ENCODE peak calls at places on chromosomes 3 and 15, in six cellular contexts. S, I, R, T, Q and X are unnamed samples.

GRCh38 chr3:4550957-4551754 is 58.0 kb downstream of the ITPR1 start:
- DNase-seq in S (no peak), I (no peak), R (no peak), T (no peak), Q (no peak), X (no peak)

GRCh38 chr15:73972984-73973682 is 19.0 kb downstream of the STOML1 start:
- DNase-seq in S (peak), I (no peak), R (peak), T (peak), Q (peak), X (peak)

GRCh38 chr3:105253225-105253624 is 113.5 kb upstream of the ALCAM start:
- DNase-seq in S (no peak), I (no peak), R (no peak), T (no peak), Q (no peak), X (no peak)

GRCh38 chr3:116815831-116816588 is 106.4 kb downstream of the TUSC7 start:
- DNase-seq in S (no peak), I (no peak), R (no peak), T (no peak), Q (no peak), X (peak)

GRCh38 chr3:36701903-36702374 is 62.4 kb downstream of the DCLK3 start:
- DNase-seq in S (no peak), I (no peak), R (no peak), T (no peak), Q (no peak), X (no peak)

GRCh38 chr3:30642715-30643361 is 36.4 kb downstream of the TGFBR2 start:
- DNase-seq in S (no peak), I (no peak), R (no peak), T (no peak), Q (no peak), X (no peak)

GRCh38 chr15:96181873-96182301 is 148.6 kb upstream of the NR2F2 start:
- DNase-seq in S (no peak), I (peak), R (no peak), T (no peak), Q (no peak), X (no peak)

GRCh38 chr3:45226206-45226915 is at the start of gene TMEM158:
- DNase-seq in S (peak), I (no peak), R (peak), T (peak), Q (peak), X (no peak)

GRCh38 chr15:32683906-32684584 is 33.8 kb upstream of the GREM1 start:
- DNase-seq in S (no peak), I (no peak), R (no peak), T (no peak), Q (no peak), X (no peak)

GRCh38 chr3:79845546-79845945 is 77.7 kb upstream of the ROBO1 start:
- DNase-seq in S (no peak), I (no peak), R (no peak), T (no peak), Q (no peak), X (no peak)

GRCh38 chr15:52615302-52615701 is 46.5 kb upstream of the ARPP19 start:
- DNase-seq in S (no peak), I (no peak), R (no peak), T (no peak), Q (no peak), X (no peak)

GRCh38 chr3:37202035-37202434 is 27.7 kb upstream of the LRRFIP2 start:
- DNase-seq in S (no peak), I (no peak), R (no peak), T (no peak), Q (no peak), X (no peak)

GRCh38 chr3:51436998-51437639 is 46.0 kb downstream of the RBM15B start:
- DNase-seq in S (no peak), I (no peak), R (no peak), T (no peak), Q (no peak), X (no peak)

GRCh38 chr3:172103724-172104123 is 64.3 kb downstream of the FNDC3B start:
- DNase-seq in S (no peak), I (peak), R (no peak), T (no peak), Q (no peak), X (no peak)

GRCh38 chr15:78194568-78194925 is 39.8 kb downstream of the ACSBG1 start:
- DNase-seq in S (no peak), I (no peak), R (no peak), T (no peak), Q (no peak), X (no peak)